ENCODE peak calls at places on chromosomes 4 and X, in ten cellular contexts. O is endothelial cell of umbilical vein, M is neural progenitor cell, V is fibroblast of lung, W is hepatocyte, I is mammary epithelial cell, G is IMR-90, Z is DND-41, A is neuronal stem cell, K is MM.1S. X is an unnamed sample. For H3K36me3 and H3K4me1, the result is how much of the 10 kb centered on the place peaks cover.

GRCh38 chr4:148108776-148109175 is 333.4 kb downstream of the NR3C2 start:
- DNase-seq in O (no peak), M (no peak), V (no peak), W (no peak), I (no peak), G (no peak), Z (no peak), A (no peak), K (no peak), X (no peak)

GRCh38 chrX:1558761-1559468 is 21.9 kb upstream of the P2RY8 start:
- DNase-seq in O (no peak), M (no peak), V (no peak), W (no peak), I (no peak), G (no peak), Z (peak), A (no peak), K (no peak), X (no peak)

GRCh38 chr4:48720459-48720858 is 59.6 kb downstream of the FRYL start:
- DNase-seq in O (no peak), M (no peak), V (no peak), W (no peak), I (no peak), G (no peak), Z (no peak), A (no peak), K (no peak), X (no peak)

GRCh38 chr4:89247951-89248350 is 59.6 kb downstream of the GPRIN3 start:
- DNase-seq in O (no peak), M (no peak), V (no peak), W (no peak), I (no peak), G (no peak), Z (no peak), A (no peak), K (no peak), X (no peak)

GRCh38 chrX:17805120-17805519 is 56.0 kb downstream of the RAI2 start:
- DNase-seq in O (no peak), M (no peak), V (no peak), W (no peak), I (no peak), G (no peak), Z (no peak), A (no peak), K (no peak), X (no peak)

GRCh38 chrX:40755291-40756249 is 20.2 kb upstream of the MED14 start:
- DNase-seq in O (peak), M (no peak), V (no peak), W (no peak), I (no peak), G (peak), Z (no peak), A (no peak), K (no peak), X (no peak)

GRCh38 chrX:18983711-18984380 is at the start of gene PHKA2:
- DNase-seq in O (no peak), M (no peak), V (peak), W (peak), I (peak), G (no peak), Z (no peak), A (no peak), K (peak), X (peak)

GRCh38 chrX:53511302-53511701 is 77.1 kb upstream of the HSD17B10 start:
- DNase-seq in O (no peak), M (no peak), V (no peak), W (no peak), I (no peak), G (no peak), Z (no peak), A (no peak), K (no peak), X (no peak)

GRCh38 chrX:115284877-115285276 is 4.6 kb upstream of the LUZP4 start:
- DNase-seq in O (peak), M (no peak), V (peak), W (no peak), I (no peak), G (no peak), Z (no peak), A (no peak), K (no peak), X (no peak)

GRCh38 chr4:189143255-189143654 is 797.4 kb upstream of the FRG1 start:
- DNase-seq in O (no peak), M (no peak), V (no peak), W (no peak), I (peak), G (peak), Z (no peak), A (no peak), K (no peak), X (no peak)
- H3K36me3 ChIP-seq in O (under half), M (under half), V (under half), W (under half), I (under half), G (under half), Z (under half), A (under half), K (under half), X (under half)

GRCh38 chr4:88005086-88005485 is 2.3 kb upstream of the PKD2 start:
- DNase-seq in O (no peak), M (no peak), V (no peak), W (no peak), I (no peak), G (peak), Z (no peak), A (no peak), K (no peak), X (no peak)
- H2AFZ ChIP-seq in O (no peak), M (no peak), V (no peak), W (no peak), I (no peak), G (peak), Z (no peak), A (no peak), K (no peak), X (no peak)

DNA sequence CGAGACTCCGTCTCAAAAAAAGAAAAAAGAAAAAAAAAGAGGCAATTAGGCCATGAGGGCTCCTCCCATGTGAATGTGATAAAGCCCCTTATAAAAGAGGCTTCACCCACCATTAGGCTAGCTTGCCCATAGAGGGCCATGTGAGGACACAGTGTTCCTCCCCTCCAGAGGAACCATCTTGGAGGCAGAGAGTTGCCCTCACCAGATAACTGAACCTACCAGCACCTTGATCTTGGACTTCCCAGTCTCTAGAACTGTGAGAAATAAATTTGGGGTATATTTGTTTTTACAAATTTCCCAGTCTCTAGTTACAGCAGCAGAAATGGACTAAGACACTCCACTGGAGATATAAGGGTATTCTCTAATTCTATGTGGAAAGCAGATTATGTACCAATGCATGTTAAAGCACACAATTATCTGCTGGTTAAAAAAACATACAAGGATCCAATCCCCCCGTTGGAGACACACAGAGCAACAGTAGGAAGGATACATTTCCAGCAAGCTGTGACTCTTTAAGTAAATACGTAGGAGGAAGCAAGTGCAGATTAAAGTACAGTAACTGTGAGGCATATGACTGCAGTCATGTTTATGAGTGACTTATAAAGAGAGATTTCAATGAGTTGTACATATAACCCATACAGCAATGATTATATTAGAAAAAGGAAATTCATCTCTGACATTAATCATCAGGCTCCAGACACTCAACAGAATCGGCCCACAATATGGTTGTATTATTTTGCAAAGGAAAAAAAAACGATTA is 21.4 kb downstream of the SH3RF1 start:
- DNase-seq in O (peak), M (no peak), V (peak), W (peak), I (no peak), G (peak), Z (no peak), A (no peak), K (no peak), X (no peak)
- H3K4me1 ChIP-seq in O (half or more), M (half or more), V (under half), W (under half), I (under half), G (under half), Z (under half), A (under half), K (under half), X (under half)

GRCh38 chrX:122245943-122246342 is 938.1 kb upstream of the GRIA3 start:
- DNase-seq in O (no peak), M (no peak), V (no peak), W (no peak), I (no peak), G (no peak), Z (no peak), A (no peak), K (no peak), X (no peak)
- H3K36me3 ChIP-seq in O (under half), M (under half), V (under half), W (under half), I (under half), G (under half), Z (under half), A (under half), K (under half), X (under half)

X was measured in Karpas-422.